ENCODE peak calls at places on chromosomes 6 and 20, in four cellular contexts. S is PC-3; D is small intestine; K is effector memory CD4-positive, alpha-beta T cell. R is an unnamed sample. For H3K27me3, the result is how much of the 10 kb centered on the place peaks cover.

GRCh38 chr6:154453329-154453728 is 57.2 kb downstream of the CNKSR3 start:
- DNase-seq in S (no peak), D (no peak), K (no peak), R (no peak)

GRCh38 chr6:161038229-161039003 is 46.8 kb downstream of the MAP3K4 start:
- DNase-seq in S (peak), D (no peak), K (no peak), R (no peak)

GRCh38 chr6:18308070-18308735 is 43.9 kb upstream of the DEK start:
- DNase-seq in S (no peak), D (no peak), K (no peak), R (no peak)

GRCh38 chr20:42190084-42190483 is 571.9 kb upstream of the CHD6 start:
- DNase-seq in S (no peak), D (no peak), K (no peak), R (no peak)

GRCh38 chr6:159594750-159595117 is 98.3 kb downstream of the SOD2 start:
- DNase-seq in S (peak), D (no peak), K (no peak), R (no peak)

GRCh38 chr6:39908838-39909583 is 25.3 kb downstream of the MOCS1 start:
- DNase-seq in S (no peak), D (no peak), K (no peak), R (no peak)

GRCh38 chr6:110095101-110095500 is 84.4 kb downstream of the WASF1 start:
- DNase-seq in S (no peak), D (no peak), K (no peak), R (no peak)

GRCh38 chr6:69936674-69937363 is 70.5 kb downstream of the COL19A1 start:
- DNase-seq in S (no peak), D (no peak), K (no peak), R (no peak)

GRCh38 chr6:111503194-111503593 is 20.2 kb upstream of the REV3L start:
- DNase-seq in S (no peak), D (no peak), K (no peak), R (no peak)

GRCh38 chr20:23082846-23083552 is 3.1 kb downstream of the CD93 start:
- DNase-seq in S (no peak), D (no peak), K (no peak), R (no peak)

GRCh38 chr6:126170875-126171489 is 168.9 kb upstream of the CENPW start:
- DNase-seq in S (peak), D (peak), K (no peak), R (peak)

GRCh38 chr20:19909696-19910095 is 107.5 kb upstream of the NAA20 start:
- DNase-seq in S (no peak), D (no peak), K (no peak), R (no peak)

GRCh38 chr6:10896691-10897090 is 9.8 kb downstream of the SYCP2L start:
- DNase-seq in S (no peak), D (no peak), K (no peak), R (no peak)

GRCh38 chr6:40722081-40722480 is 134.9 kb upstream of the LRFN2 start:
- DNase-seq in S (no peak), D (no peak), K (no peak), R (no peak)

GRCh38 chr6:169986848-169987498 is 235.6 kb downstream of the ERMARD start:
- DNase-seq in S (no peak), D (no peak), K (no peak), R (no peak)

GRCh38 chr6:21953831-21954801 is 342.7 kb downstream of the PRL start:
- DNase-seq in S (peak), D (peak), K (no peak), R (no peak)

GRCh38 chr6:17015144-17015543 is 86.7 kb upstream of the STMND1 start:
- DNase-seq in S (peak), D (no peak), K (no peak), R (no peak)

GRCh38 chr6:10190042-10190441 is 224.8 kb downstream of the TFAP2A start:
- DNase-seq in S (peak), D (no peak), K (no peak), R (no peak)

GRCh38 chr20:53215166-53215565 is 243.0 kb downstream of the TSHZ2 start:
- DNase-seq in S (no peak), D (peak), K (no peak), R (no peak)

GRCh38 chr20:51339721-51340450 is 202.6 kb downstream of the NFATC2 start:
- DNase-seq in S (no peak), D (no peak), K (no peak), R (no peak)

GRCh38 chr6:149212892-149213786 is 104.4 kb upstream of the TAB2 start:
- DNase-seq in S (no peak), D (no peak), K (no peak), R (no peak)

GRCh38 chr6:55276745-55277627 is 50.3 kb upstream of the GFRAL start:
- DNase-seq in S (peak), D (peak), K (no peak), R (no peak)

GRCh38 chr20:54208492-54209044 is 681 bp downstream of the PFDN4 start:
- DNase-seq in S (peak), D (no peak), K (no peak), R (no peak)

GRCh38 chr6:32047539-32047854 is 9.3 kb downstream of the CYP21A2 start:
- DNase-seq in S (no peak), D (no peak), K (no peak), R (no peak)
- H3K27me3 ChIP-seq in S (under half), D (under half), K (under half), R (under half)

GRCh38 chr6:166931426-166931970 is 24.9 kb downstream of the RNASET2 start:
- DNase-seq in S (no peak), D (no peak), K (no peak), R (no peak)
- H3K27ac ChIP-seq in S (no peak), D (no peak), K (no peak), R (no peak)

DNA sequence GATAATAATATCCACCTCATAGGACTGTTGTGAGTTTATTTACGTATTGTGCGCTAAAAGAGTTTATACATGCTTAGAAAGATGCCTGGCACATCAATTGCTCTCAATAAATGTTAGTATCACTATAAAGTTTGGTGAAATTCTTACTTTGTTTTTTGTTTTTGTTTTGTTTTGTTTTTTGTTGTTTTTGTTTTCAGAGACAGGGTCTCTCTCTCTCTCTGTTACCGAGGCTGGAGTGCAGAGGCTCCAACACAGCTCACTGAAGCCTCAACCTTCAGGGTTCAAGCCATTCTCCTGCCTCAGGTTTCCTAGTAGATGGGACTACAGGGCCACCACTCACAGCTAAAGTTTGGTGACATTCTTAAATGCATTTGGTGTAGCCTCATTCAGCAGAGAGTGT is 32.2 kb upstream of the BTN3A2 start:
- DNase-seq in S (no peak), D (no peak), K (no peak), R (no peak)
- H3K27me3 ChIP-seq in S (under half), D (under half), K (under half), R (under half)

DNA sequence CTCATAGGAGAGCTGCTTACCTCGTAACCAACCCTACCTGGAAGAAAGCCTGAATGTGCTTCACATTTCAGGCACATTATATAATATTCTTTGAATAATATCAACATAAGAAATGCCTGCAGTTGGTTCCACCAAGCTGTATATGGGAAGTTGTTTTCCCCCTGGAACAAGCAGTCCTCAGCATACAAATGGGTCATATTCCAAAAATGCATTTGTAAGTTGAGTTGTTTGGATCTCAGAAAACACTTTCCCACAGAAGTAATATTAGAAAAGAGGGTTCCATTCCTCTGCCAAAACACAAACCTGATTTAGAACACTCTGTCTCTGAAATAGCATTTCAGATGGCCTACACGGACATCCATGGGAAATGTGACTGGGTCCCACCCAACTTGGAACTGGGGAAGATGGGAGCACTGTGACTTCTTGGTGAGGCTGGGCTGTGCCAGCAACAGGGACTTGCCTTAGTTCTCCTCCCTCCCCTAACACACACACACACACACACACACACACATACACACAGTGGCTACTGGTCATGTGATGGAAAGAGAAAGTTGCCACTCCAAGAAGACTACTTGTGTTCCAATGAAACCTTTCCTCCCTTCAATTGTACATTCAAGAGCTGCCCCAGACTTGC is 11.4 kb upstream of the RCAN2 start:
- DNase-seq in S (no peak), D (no peak), K (no peak), R (no peak)
- H3K27ac ChIP-seq in S (no peak), D (peak), K (no peak), R (no peak)

GRCh38 chr20:3085571-3086072 is 1.1 kb upstream of the AVP start:
- DNase-seq in S (no peak), D (no peak), K (no peak), R (no peak)
- H3K27me3 ChIP-seq in S (under half), D (under half), K (under half), R (under half)

GRCh38 chr20:5177071-5177470 is 50.3 kb downstream of the CDS2 start:
- DNase-seq in S (no peak), D (no peak), K (no peak), R (no peak)
- H3K27ac ChIP-seq in S (no peak), D (no peak), K (no peak), R (no peak)

GRCh38 chr20:62979310-62979709 is 26.8 kb downstream of the SLC17A9 start:
- DNase-seq in S (no peak), D (no peak), K (no peak), R (no peak)

GRCh38 chr20:62980380-62980960 is 26.3 kb downstream of the BHLHE23 start:
- DNase-seq in S (no peak), D (no peak), K (no peak), R (no peak)

GRCh38 chr20:62977613-62978558 is 25.4 kb downstream of the SLC17A9 start:
- DNase-seq in S (peak), D (peak), K (peak), R (peak)

GRCh38 chr20:62979876-62980373 is 26.8 kb downstream of the BHLHE23 start:
- DNase-seq in S (no peak), D (no peak), K (no peak), R (no peak)

GRCh38 chr20:62978559-62978938 is 26.0 kb downstream of the SLC17A9 start:
- DNase-seq in S (no peak), D (no peak), K (no peak), R (no peak)
- H3K27me3 ChIP-seq in S (half or more), D (under half), K (under half), R (under half)

GRCh38 chr20:62120365-62120762 is 1.9 kb upstream of the LSM14B start:
- DNase-seq in S (no peak), D (no peak), K (no peak), R (no peak)
- H3K27ac ChIP-seq in S (no peak), D (peak), K (no peak), R (no peak)

R was measured in CD4-positive, alpha-beta memory T cell.